ENCODE peak calls at places on chromosomes 7 and 10, in six cellular contexts. B is AG04450; M is fibroblast of mammary gland; F is naive thymus-derived CD4-positive, alpha-beta T cell; P is uterus; O is IMR-90. U is an unnamed sample.

GRCh38 chr7:47811632-47812380 is 136.5 kb downstream of the PKD1L1 start:
- DNase-seq in B (no peak), M (no peak), F (no peak), P (no peak), O (no peak), U (no peak)

GRCh38 chr7:74097937-74098614 is 14.5 kb downstream of the LIMK1 start:
- DNase-seq in B (peak; percentile 77), M (peak; percentile 99), F (no peak), P (peak; percentile 70), O (peak; percentile 96), U (peak; percentile 93)

GRCh38 chr7:154503962-154504550 is 451.9 kb downstream of the DPP6 start:
- DNase-seq in B (no peak), M (peak; percentile 34), F (peak; percentile 22), P (no peak), O (peak; percentile 21), U (no peak)

GRCh38 chr10:6255548-6256061 is 52.9 kb downstream of the PFKFB3 start:
- DNase-seq in B (no peak), M (no peak), F (no peak), P (no peak), O (no peak), U (no peak)

GRCh38 chr7:155738652-155739537 is 73.4 kb downstream of the SHH start:
- DNase-seq in B (peak; percentile 59), M (peak; percentile 85), F (peak; percentile 85), P (peak; percentile 71), O (peak; percentile 76), U (peak; percentile 33)

GRCh38 chr7:6443372-6443941 is 4.3 kb downstream of the DAGLB start:
- DNase-seq in B (peak; percentile 65), M (peak; percentile 92), F (no peak), P (no peak), O (peak; percentile 96), U (peak; percentile 69)

GRCh38 chr10:77578583-77579227 is 58.9 kb downstream of the KCNMA1 start:
- DNase-seq in B (no peak), M (peak; percentile 44), F (no peak), P (no peak), O (peak; percentile 90), U (no peak)

GRCh38 chr7:138982204-138982623 is 1.0 kb upstream of the KIAA1549 start:
- DNase-seq in B (no peak), M (no peak), F (no peak), P (no peak), O (no peak), U (no peak)

GRCh38 chr10:43160067-43160918 is 22.0 kb downstream of the CSGALNACT2 start:
- DNase-seq in B (no peak), M (peak; percentile 85), F (no peak), P (no peak), O (peak; percentile 90), U (peak; percentile 51)

GRCh38 chr10:34286136-34286739 is 528.9 kb downstream of the PARD3 start:
- DNase-seq in B (no peak), M (peak; percentile 82), F (no peak), P (no peak), O (peak; percentile 41), U (no peak)

GRCh38 chr7:105911961-105912575 is 35.7 kb upstream of the ATXN7L1 start:
- DNase-seq in B (no peak), M (peak; percentile 43), F (no peak), P (no peak), O (peak; percentile 60), U (peak; percentile 28)

GRCh38 chr10:12782537-12782936 is 219.0 kb downstream of the CCDC3 start:
- DNase-seq in B (no peak), M (peak; percentile 52), F (peak; percentile 0), P (peak; percentile 60), O (peak; percentile 29), U (no peak)

GRCh38 chr7:43834463-43835251 is 34.7 kb downstream of the MRPS24 start:
- DNase-seq in B (no peak), M (peak; percentile 67), F (peak; percentile 56), P (no peak), O (peak; percentile 40), U (no peak)

GRCh38 chr7:32256811-32257210 is 186.6 kb upstream of the PDE1C start:
- DNase-seq in B (no peak), M (no peak), F (no peak), P (no peak), O (no peak), U (no peak)

GRCh38 chr10:63611078-63611477 is 89.9 kb downstream of the REEP3 start:
- DNase-seq in B (no peak), M (peak; percentile 61), F (no peak), P (no peak), O (peak; percentile 52), U (no peak)

GRCh38 chr10:12702215-12702614 is 299.3 kb downstream of the CCDC3 start:
- DNase-seq in B (no peak), M (no peak), F (no peak), P (no peak), O (no peak), U (no peak)

GRCh38 chr7:65409363-65409762 is 35.7 kb downstream of the ZNF92 start:
- DNase-seq in B (no peak), M (no peak), F (no peak), P (no peak), O (no peak), U (no peak)

GRCh38 chr10:92839191-92840085 is 8.9 kb upstream of the EXOC6 start:
- DNase-seq in B (no peak), M (peak; percentile 44), F (peak; percentile 28), P (peak; percentile 24), O (peak; percentile 91), U (no peak)

GRCh38 chr10:130869179-130869841 is 442.2 kb downstream of the TCERG1L start:
- DNase-seq in B (no peak), M (no peak), F (no peak), P (no peak), O (no peak), U (no peak)

GRCh38 chr7:91850455-91850854 is 30.0 kb downstream of the MTERF1 start:
- DNase-seq in B (no peak), M (peak; percentile 11), F (no peak), P (no peak), O (peak; percentile 28), U (no peak)

GRCh38 chr7:43460733-43461348 is 122.1 kb upstream of the STK17A start:
- DNase-seq in B (no peak), M (no peak), F (no peak), P (no peak), O (no peak), U (no peak)

GRCh38 chr7:126750207-126750911 is 502.4 kb downstream of the GRM8 start:
- DNase-seq in B (no peak), M (no peak), F (no peak), P (no peak), O (no peak), U (no peak)

GRCh38 chr10:35995515-35995914 is 353.4 kb upstream of the FZD8 start:
- DNase-seq in B (no peak), M (no peak), F (no peak), P (no peak), O (no peak), U (no peak)

GRCh38 chr10:59880976-59881510 is 25.3 kb downstream of the CCDC6 start:
- DNase-seq in B (no peak), M (no peak), F (no peak), P (no peak), O (no peak), U (no peak)

GRCh38 chr10:5070648-5071410 is 23.4 kb upstream of the AKR1C3 start:
- DNase-seq in B (no peak), M (peak; percentile 61), F (no peak), P (no peak), O (peak; percentile 30), U (no peak)

GRCh38 chr7:69782917-69783684 is 184.8 kb downstream of the AUTS2 start:
- DNase-seq in B (no peak), M (peak; percentile 74), F (no peak), P (peak; percentile 64), O (no peak), U (peak; percentile 31)

GRCh38 chr7:134780166-134780853 is 876 bp downstream of the CALD1 start:
- DNase-seq in B (no peak), M (peak; percentile 49), F (no peak), P (no peak), O (no peak), U (no peak)
- H3K4me3 ChIP-seq in B (peak overlapping the region; percentile 71), M (peak overlapping the region; percentile 76), F (no peak overlapping the region), P (peak overlapping the region; percentile 78), O (peak overlapping the region; percentile 66), U (peak overlapping the region; percentile 76)

GRCh38 chr7:27243340-27244163 is 950 bp downstream of the EVX1 start:
- DNase-seq in B (no peak), M (no peak), F (no peak), P (no peak), O (no peak), U (no peak)
- H3K4me3 ChIP-seq in B (no peak overlapping the region), M (no peak overlapping the region), F (no peak overlapping the region), P (no peak overlapping the region), O (no peak overlapping the region), U (no peak overlapping the region)

DNA sequence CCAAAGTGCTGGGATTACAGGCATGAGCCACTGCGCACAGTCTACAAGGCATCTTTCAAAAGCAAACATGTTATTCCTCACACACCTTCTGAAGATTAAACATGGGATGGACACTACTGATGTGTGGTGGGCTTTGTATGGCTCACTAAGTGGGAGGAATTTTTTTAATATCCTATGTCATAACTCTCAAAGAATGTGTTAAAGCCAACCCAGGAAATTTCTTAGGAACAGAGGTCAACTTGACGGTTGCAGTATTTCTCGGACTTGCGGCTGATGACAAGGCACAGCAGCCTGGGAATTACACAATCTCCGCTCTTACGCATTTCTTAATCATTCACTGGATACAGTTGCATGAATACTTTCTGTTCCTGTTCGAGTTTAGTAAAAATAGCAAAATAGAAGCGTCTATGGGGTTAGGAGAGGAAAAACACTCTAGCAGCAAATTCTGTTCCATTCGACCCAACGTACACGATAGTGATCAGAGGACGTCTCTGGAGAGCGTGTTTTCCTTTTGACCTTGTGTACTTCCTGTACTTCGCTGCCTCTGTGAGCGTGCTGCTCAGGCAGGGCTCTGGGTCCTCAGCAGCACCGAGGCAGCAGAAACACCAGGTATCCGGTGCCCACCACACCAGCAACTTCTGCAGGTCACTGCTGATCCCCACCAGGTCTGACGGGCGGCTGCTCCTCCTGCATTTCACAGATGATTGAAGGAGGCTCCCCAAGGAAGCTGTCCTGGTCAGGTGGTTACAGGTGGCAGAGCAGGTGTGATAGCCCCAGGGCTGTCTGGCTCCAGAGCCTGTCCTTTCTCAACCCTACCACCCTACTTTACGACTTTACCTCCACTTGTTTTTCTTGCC is 26.4 kb upstream of the SRGN start:
- DNase-seq in B (peak; percentile 97), M (peak; percentile 99), F (peak; percentile 52), P (peak; percentile 48), O (peak; percentile 100), U (peak; percentile 99)
- H3K4me3 ChIP-seq in B (peak overlapping the region; percentile 54), M (peak overlapping the region; percentile 26), F (peak overlapping the region; percentile 15), P (no peak overlapping the region), O (peak overlapping the region; percentile 35), U (peak overlapping the region; percentile 30)

DNA sequence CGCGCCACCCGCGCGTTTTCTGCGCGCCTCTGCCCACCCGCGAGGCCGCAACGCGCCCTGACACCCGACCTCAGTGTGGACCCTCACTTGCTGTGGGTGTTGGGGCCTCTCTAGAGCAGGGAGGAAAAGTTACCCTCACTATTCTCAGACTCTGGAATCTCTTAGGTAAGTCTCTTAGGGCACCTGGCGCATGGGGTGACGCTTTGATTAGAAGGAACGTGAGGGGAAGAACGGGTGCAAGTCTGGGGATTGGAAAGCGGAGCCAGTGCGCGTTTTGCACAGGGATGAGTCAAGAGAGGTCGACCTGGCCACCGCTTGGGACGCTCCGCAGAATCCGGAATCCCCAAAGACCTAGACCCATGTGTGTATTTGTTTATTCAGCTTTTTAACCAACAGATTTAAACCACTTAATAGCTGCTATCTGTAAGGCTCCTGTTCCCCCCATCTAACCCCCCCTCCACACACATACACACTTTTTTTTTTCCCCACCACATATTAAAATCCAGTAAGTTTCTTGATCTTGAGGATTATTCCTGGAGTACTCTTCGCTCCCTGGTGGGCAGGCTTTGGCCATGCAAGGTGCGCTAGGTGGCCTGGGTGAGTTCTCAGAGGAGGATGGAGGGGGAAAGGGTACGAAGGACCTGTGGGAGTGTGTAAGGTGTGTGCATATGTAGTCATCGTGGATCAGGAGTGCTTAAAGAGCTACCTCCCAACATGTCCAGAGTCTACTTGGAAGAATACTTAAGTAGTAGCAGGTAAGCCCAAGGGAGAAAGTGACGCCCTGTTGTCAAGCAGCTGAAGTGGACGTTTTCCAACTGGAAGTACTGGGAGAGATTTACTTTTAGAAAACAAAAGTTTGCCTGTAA is 169.1 kb upstream of the PPP1R3A start:
- DNase-seq in B (no peak), M (peak; percentile 40), F (no peak), P (no peak), O (no peak), U (no peak)
- H3K4me3 ChIP-seq in B (peak overlapping the region; percentile 50), M (peak overlapping the region; percentile 36), F (no peak overlapping the region), P (peak overlapping the region; percentile 59), O (peak overlapping the region; percentile 66), U (peak overlapping the region; percentile 77)

U was measured in skeletal muscle cell.